ENCODE peak calls at places on chromosomes 1 and 21, in four cellular contexts. A, J, U and G are unnamed samples.

GRCh38 chr1:54218883-54219687 is 19.1 kb downstream of the MRPL37 start:
- DNase-seq in A (no peak), J (no peak), U (no peak), G (no peak)

GRCh38 chr1:174123843-174124242 is 35.5 kb upstream of the RABGAP1L start:
- DNase-seq in A (no peak), J (no peak), U (no peak), G (no peak)

GRCh38 chr1:202815120-202815519 is 4.4 kb downstream of the PCAT6 start:
- DNase-seq in A (no peak), J (no peak), U (no peak), G (no peak)

GRCh38 chr1:110607663-110608230 is 1.6 kb upstream of the KCNA2 start:
- DNase-seq in A (no peak), J (no peak), U (no peak), G (peak)

GRCh38 chr21:43333301-43334062 is 93.4 kb downstream of the SIK1 start:
- DNase-seq in A (peak), J (peak), U (peak), G (peak)

GRCh38 chr1:174021611-174022079 is 512 bp downstream of the RC3H1 start:
- DNase-seq in A (peak), J (peak), U (no peak), G (peak)

GRCh38 chr1:8040586-8040985 is 14.5 kb upstream of the ERRFI1 start:
- DNase-seq in A (peak), J (peak), U (peak), G (peak)

GRCh38 chr1:120178799-120179419 is 2.6 kb upstream of the SEC22B start:
- DNase-seq in A (peak), J (no peak), U (no peak), G (no peak)

GRCh38 chr1:204875255-204875654 is 4.6 kb downstream of the NFASC start:
- DNase-seq in A (no peak), J (no peak), U (no peak), G (no peak)

GRCh38 chr1:232437510-232437909 is 192.4 kb downstream of the SIPA1L2 start:
- DNase-seq in A (no peak), J (no peak), U (no peak), G (no peak)

GRCh38 chr1:208238710-208239517 is 5.3 kb downstream of the PLXNA2 start:
- DNase-seq in A (peak), J (no peak), U (no peak), G (peak)

GRCh38 chr1:82466894-82467293 is 666.2 kb downstream of the ADGRL2 start:
- DNase-seq in A (no peak), J (no peak), U (no peak), G (no peak)

GRCh38 chr1:246078888-246079252 is 428.2 kb downstream of the SMYD3 start:
- DNase-seq in A (no peak), J (no peak), U (no peak), G (no peak)

GRCh38 chr1:41751804-41752513 is 166.8 kb downstream of the HIVEP3 start:
- DNase-seq in A (peak), J (peak), U (peak), G (no peak)

GRCh38 chr1:103457856-103458255 is 67.6 kb upstream of the RNPC3 start:
- DNase-seq in A (no peak), J (no peak), U (no peak), G (no peak)

GRCh38 chr1:227899141-227899819 is 48.5 kb downstream of the WNT9A start:
- DNase-seq in A (no peak), J (peak), U (no peak), G (peak)

GRCh38 chr1:10045480-10046355 is 13.0 kb downstream of the UBE4B start:
- DNase-seq in A (no peak), J (no peak), U (no peak), G (no peak)

GRCh38 chr21:29725025-29725736 is 214.6 kb downstream of the GRIK1 start:
- DNase-seq in A (no peak), J (no peak), U (no peak), G (no peak)

GRCh38 chr21:42291751-42292562 is 23.3 kb downstream of the TFF3 start:
- DNase-seq in A (no peak), J (no peak), U (no peak), G (no peak)

GRCh38 chr1:189206617-189207016 is 1271.0 kb downstream of the BRINP3 start:
- DNase-seq in A (peak), J (no peak), U (no peak), G (no peak)

GRCh38 chr1:179146476-179146875 is 64.6 kb downstream of the TOR3A start:
- DNase-seq in A (peak), J (no peak), U (no peak), G (no peak)

GRCh38 chr1:184867866-184868585 is 106.3 kb downstream of the NIBAN1 start:
- DNase-seq in A (no peak), J (no peak), U (no peak), G (no peak)

GRCh38 chr1:101357444-101357986 is 120.7 kb downstream of the S1PR1 start:
- DNase-seq in A (peak), J (no peak), U (peak), G (no peak)

GRCh38 chr1:32754282-32755097 is 51.9 kb upstream of the SYNC start:
- DNase-seq in A (peak), J (peak), U (no peak), G (no peak)

GRCh38 chr1:225999912-226000337 is 782 bp upstream of the SDE2 start:
- DNase-seq in A (no peak), J (no peak), U (no peak), G (no peak)

GRCh38 chr1:110600716-110601115 is 5.4 kb downstream of the KCNA2 start:
- DNase-seq in A (no peak), J (no peak), U (no peak), G (no peak)

GRCh38 chr1:23035823-23036452 is 16.7 kb downstream of the KDM1A start:
- DNase-seq in A (no peak), J (no peak), U (peak), G (no peak)

GRCh38 chr1:100731758-100732157 is 12.2 kb downstream of the VCAM1 start:
- DNase-seq in A (no peak), J (no peak), U (no peak), G (no peak)

GRCh38 chr1:103156966-103157365 is 48.6 kb upstream of the COL11A1 start:
- DNase-seq in A (no peak), J (no peak), U (peak), G (no peak)

GRCh38 chr1:177082855-177083741 is 81.4 kb downstream of the ASTN1 start:
- DNase-seq in A (peak), J (no peak), U (no peak), G (no peak)

GRCh38 chr1:41319803-41320711 is 41.2 kb upstream of the FOXO6 start:
- DNase-seq in A (no peak), J (no peak), U (no peak), G (no peak)

GRCh38 chr1:200150721-200151120 is 123.2 kb downstream of the NR5A2 start:
- DNase-seq in A (peak), J (peak), U (peak), G (no peak)

GRCh38 chr1:91783423-91784162 is 102.4 kb downstream of the TGFBR3 start:
- DNase-seq in A (peak), J (no peak), U (peak), G (no peak)

GRCh38 chr21:44288251-44289110 is 2.8 kb downstream of the AIRE start:
- DNase-seq in A (no peak), J (no peak), U (no peak), G (no peak)

GRCh38 chr1:108878678-108879077 is 1.9 kb downstream of the GPSM2 start:
- DNase-seq in A (no peak), J (no peak), U (no peak), G (no peak)

GRCh38 chr1:239155466-239155865 is 230.9 kb upstream of the CHRM3 start:
- DNase-seq in A (no peak), J (no peak), U (no peak), G (no peak)

GRCh38 chr1:201285846-201286245 is 2.5 kb downstream of the PKP1 start:
- DNase-seq in A (no peak), J (no peak), U (no peak), G (no peak)

GRCh38 chr1:42861014-42861399 is 14.6 kb downstream of the ZNF691 start:
- DNase-seq in A (no peak), J (no peak), U (no peak), G (no peak)